ENCODE peak calls at places on chromosome 16, in four cellular contexts. P, Z, Y and W are unnamed samples.

GRCh38 chr16:67115649-67116048 is 5.9 kb downstream of the PHAF1 start:
- DNase-seq in P (no peak), Z (no peak), Y (peak), W (no peak)

GRCh38 chr16:1188781-1189189 is 35.9 kb downstream of the CACNA1H start:
- DNase-seq in P (peak), Z (peak), Y (peak), W (peak)

GRCh38 chr16:55703003-55704001 is 47.5 kb downstream of the SLC6A2 start:
- DNase-seq in P (peak), Z (peak), Y (peak), W (peak)

GRCh38 chr16:77470851-77471250 is 36.0 kb upstream of the ADAMTS18 start:
- DNase-seq in P (no peak), Z (no peak), Y (no peak), W (no peak)

GRCh38 chr16:25097304-25097988 is 14.1 kb upstream of the LCMT1 start:
- DNase-seq in P (no peak), Z (no peak), Y (peak), W (no peak)

GRCh38 chr16:66928702-66929388 is 3.5 kb upstream of the RRAD start:
- DNase-seq in P (no peak), Z (peak), Y (no peak), W (peak)

GRCh38 chr16:69181-69580 is 3.2 kb downstream of the RHBDF1 start:
- DNase-seq in P (no peak), Z (no peak), Y (no peak), W (no peak)

GRCh38 chr16:48076455-48077012 is 79.3 kb downstream of the ABCC12 start:
- DNase-seq in P (no peak), Z (no peak), Y (peak), W (peak)

GRCh38 chr16:31265329-31266245 is 5.8 kb downstream of the ITGAM start:
- DNase-seq in P (no peak), Z (no peak), Y (peak), W (peak)

GRCh38 chr16:87363771-87364476 is 19.7 kb downstream of the FBXO31 start:
- DNase-seq in P (no peak), Z (no peak), Y (no peak), W (no peak)

GRCh38 chr16:2511996-2512919 is 1.5 kb upstream of the ATP6V0C start:
- DNase-seq in P (no peak), Z (no peak), Y (no peak), W (no peak)

GRCh38 chr16:29765167-29766032 is 12.7 kb upstream of the ZG16 start:
- DNase-seq in P (no peak), Z (no peak), Y (no peak), W (peak)

GRCh38 chr16:8109510-8110369 is 480.6 kb downstream of the TMEM114 start:
- DNase-seq in P (no peak), Z (no peak), Y (no peak), W (no peak)

GRCh38 chr16:1887711-1888354 is 15.9 kb upstream of the MEIOB start:
- DNase-seq in P (no peak), Z (no peak), Y (no peak), W (no peak)

GRCh38 chr16:68065716-68066305 is 19.4 kb upstream of the NFATC3 start:
- DNase-seq in P (no peak), Z (no peak), Y (peak), W (peak)

GRCh38 chr16:84652565-84652964 is 4.3 kb downstream of the KLHL36 start:
- DNase-seq in P (no peak), Z (peak), Y (no peak), W (no peak)

GRCh38 chr16:49422896-49423295 is 49.3 kb downstream of the C16orf78 start:
- DNase-seq in P (no peak), Z (no peak), Y (no peak), W (no peak)

GRCh38 chr16:87728026-87728425 is 37.8 kb downstream of the KLHDC4 start:
- DNase-seq in P (no peak), Z (no peak), Y (peak), W (no peak)

GRCh38 chr16:87602821-87603683 is 744 bp downstream of the JPH3 start:
- DNase-seq in P (peak), Z (no peak), Y (no peak), W (no peak)

GRCh38 chr16:58578642-58579041 is 51.0 kb downstream of the CNOT1 start:
- DNase-seq in P (no peak), Z (no peak), Y (no peak), W (no peak)

GRCh38 chr16:64144612-64145011 is 977.3 kb downstream of the CDH11 start:
- DNase-seq in P (no peak), Z (no peak), Y (peak), W (peak)

GRCh38 chr16:82384897-82385296 is 214.9 kb upstream of the MPHOSPH6 start:
- DNase-seq in P (no peak), Z (no peak), Y (no peak), W (no peak)

GRCh38 chr16:50960517-50961202 is 190.4 kb downstream of the SALL1 start:
- DNase-seq in P (no peak), Z (no peak), Y (no peak), W (no peak)

GRCh38 chr16:89953671-89954406 is 5.3 kb downstream of the DEF8 start:
- DNase-seq in P (no peak), Z (no peak), Y (no peak), W (no peak)

GRCh38 chr16:15906439-15906838 is 18.0 kb upstream of the CEP20 start:
- DNase-seq in P (no peak), Z (no peak), Y (no peak), W (no peak)

GRCh38 chr16:73020409-73020884 is 27.5 kb downstream of the ZFHX3 start:
- DNase-seq in P (no peak), Z (no peak), Y (peak), W (peak)

GRCh38 chr16:12531937-12532336 is 271.8 kb downstream of the CPPED1 start:
- DNase-seq in P (no peak), Z (no peak), Y (no peak), W (no peak)

GRCh38 chr16:87255866-87256265 is 61.3 kb downstream of the C16orf95 start:
- DNase-seq in P (no peak), Z (no peak), Y (no peak), W (no peak)

GRCh38 chr16:29182501-29182900 is 197.6 kb downstream of the LAT start:
- DNase-seq in P (no peak), Z (no peak), Y (no peak), W (no peak)

GRCh38 chr16:72876981-72877373 is 171.0 kb downstream of the ZFHX3 start:
- DNase-seq in P (no peak), Z (no peak), Y (peak), W (no peak)

GRCh38 chr16:49469930-49470451 is 96.4 kb downstream of the C16orf78 start:
- DNase-seq in P (no peak), Z (peak), Y (no peak), W (no peak)

GRCh38 chr16:67151431-67152097 is 766 bp upstream of the B3GNT9 start:
- DNase-seq in P (no peak), Z (no peak), Y (no peak), W (no peak)

GRCh38 chr16:88977028-88977844 is at the start of gene CBFA2T3:
- DNase-seq in P (no peak), Z (no peak), Y (no peak), W (no peak)

GRCh38 chr16:674968-675883 is at the start of gene RHBDL1:
- DNase-seq in P (no peak), Z (no peak), Y (peak), W (peak)

GRCh38 chr16:88451586-88452484 is 1.2 kb upstream of the ZFPM1 start:
- DNase-seq in P (no peak), Z (peak), Y (no peak), W (no peak)

GRCh38 chr16:69106491-69107291 is 1.2 kb downstream of the HAS3 start:
- DNase-seq in P (peak), Z (no peak), Y (no peak), W (no peak)

GRCh38 chr16:1729026-1729425 is 23.0 kb downstream of the MAPK8IP3 start:
- DNase-seq in P (no peak), Z (no peak), Y (no peak), W (no peak)

GRCh38 chr16:68592466-68593337 is 52.4 kb upstream of the CDH3 start:
- DNase-seq in P (no peak), Z (no peak), Y (no peak), W (no peak)

GRCh38 chr16:528111-529011 is 849 bp downstream of the CAPN15 start:
- DNase-seq in P (no peak), Z (peak), Y (peak), W (peak)

DNA sequence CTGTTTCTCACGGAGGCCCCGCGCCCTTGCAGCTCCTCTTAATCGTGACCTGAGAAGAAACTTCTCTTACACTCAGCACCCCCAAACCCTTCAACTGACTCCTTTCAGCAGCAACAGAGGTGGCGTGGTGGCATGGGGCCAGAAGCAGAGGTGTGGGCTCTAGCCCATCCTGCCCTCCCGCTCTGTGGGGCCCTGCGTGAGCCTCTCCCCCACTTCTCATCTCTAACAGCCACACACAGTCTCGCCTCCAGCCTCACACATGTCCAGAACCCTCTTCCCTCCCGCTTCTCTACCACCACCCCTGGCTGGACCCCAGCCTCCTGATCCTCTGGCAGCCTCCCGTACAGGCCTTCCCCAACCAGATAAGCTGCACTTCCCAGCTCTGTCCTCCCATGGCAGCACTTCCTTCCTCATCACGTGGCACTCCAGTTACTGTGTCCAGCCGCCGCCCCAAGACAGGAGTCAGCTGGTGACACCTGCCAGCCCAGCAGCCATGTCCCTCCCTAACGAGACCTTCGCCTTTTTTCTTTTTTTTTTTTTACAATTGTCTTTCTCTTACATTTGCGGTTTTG is 30.5 kb downstream of the NSMCE1 start:
- DNase-seq in P (no peak), Z (no peak), Y (no peak), W (peak)
- H2AFZ ChIP-seq in P (no peak), Z (peak), Y (no peak), W (no peak)

GRCh38 chr16:53358884-53359283 is 75.4 kb upstream of the RBL2 start:
- DNase-seq in P (no peak), Z (no peak), Y (no peak), W (no peak)

GRCh38 chr16:53355064-53355463 is 79.2 kb upstream of the RBL2 start:
- DNase-seq in P (no peak), Z (no peak), Y (no peak), W (no peak)

GRCh38 chr16:53357955-53358354 is 76.3 kb upstream of the RBL2 start:
- DNase-seq in P (no peak), Z (no peak), Y (no peak), W (no peak)

GRCh38 chr16:53357208-53357586 is 77.1 kb upstream of the RBL2 start:
- DNase-seq in P (no peak), Z (no peak), Y (no peak), W (no peak)

DNA sequence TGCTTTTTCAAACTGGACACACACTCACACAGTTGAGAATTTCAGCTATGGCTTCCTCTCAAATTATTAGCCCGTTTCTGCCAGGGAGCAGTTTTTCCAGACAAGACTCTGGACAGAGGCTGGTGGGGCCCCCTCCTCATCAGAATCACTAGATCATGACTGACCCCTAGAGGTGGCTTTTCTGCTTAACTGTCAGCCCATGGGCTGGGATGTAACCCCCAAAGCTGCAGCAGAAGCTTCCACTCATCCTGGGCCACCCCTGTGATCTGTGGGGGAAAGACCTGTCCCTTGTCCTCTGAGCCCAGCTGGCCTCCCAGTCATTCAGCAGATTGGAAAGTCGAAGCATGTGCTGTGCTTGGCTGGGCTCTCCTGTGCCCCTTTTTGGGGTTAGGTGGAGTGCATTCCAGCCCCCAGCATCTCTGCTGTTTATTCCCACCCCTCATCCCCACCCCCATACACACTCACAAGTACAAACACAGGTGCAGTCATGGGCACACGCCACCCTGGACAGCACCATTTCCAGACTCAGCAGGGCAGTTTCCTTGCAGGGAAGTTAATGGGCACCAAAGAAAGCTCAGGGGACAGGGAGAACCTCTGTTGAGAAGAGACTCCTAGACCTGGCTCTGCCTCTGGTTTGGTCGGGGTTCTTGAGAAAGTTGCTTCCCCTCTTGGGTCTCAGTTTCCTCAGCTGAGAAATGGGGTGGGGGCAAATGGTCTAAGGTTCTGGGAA is 77.6 kb upstream of the RBL2 start:
- DNase-seq in P (no peak), Z (no peak), Y (no peak), W (no peak)
- H2AFZ ChIP-seq in P (no peak), Z (no peak), Y (no peak), W (no peak)

GRCh38 chr16:76197925-76198324 is 79.3 kb upstream of the CNTNAP4 start:
- DNase-seq in P (no peak), Z (no peak), Y (no peak), W (no peak)

GRCh38 chr16:76204249-76204648 is 73.0 kb upstream of the CNTNAP4 start:
- DNase-seq in P (no peak), Z (no peak), Y (no peak), W (no peak)

GRCh38 chr16:76195648-76196047 is 81.6 kb upstream of the CNTNAP4 start:
- DNase-seq in P (no peak), Z (no peak), Y (no peak), W (no peak)

GRCh38 chr16:76201385-76201784 is 75.8 kb upstream of the CNTNAP4 start:
- DNase-seq in P (no peak), Z (no peak), Y (no peak), W (no peak)

GRCh38 chr16:76199681-76200210 is 77.5 kb upstream of the CNTNAP4 start:
- DNase-seq in P (no peak), Z (no peak), Y (no peak), W (no peak)
- H2AFZ ChIP-seq in P (peak), Z (no peak), Y (no peak), W (no peak)

DNA sequence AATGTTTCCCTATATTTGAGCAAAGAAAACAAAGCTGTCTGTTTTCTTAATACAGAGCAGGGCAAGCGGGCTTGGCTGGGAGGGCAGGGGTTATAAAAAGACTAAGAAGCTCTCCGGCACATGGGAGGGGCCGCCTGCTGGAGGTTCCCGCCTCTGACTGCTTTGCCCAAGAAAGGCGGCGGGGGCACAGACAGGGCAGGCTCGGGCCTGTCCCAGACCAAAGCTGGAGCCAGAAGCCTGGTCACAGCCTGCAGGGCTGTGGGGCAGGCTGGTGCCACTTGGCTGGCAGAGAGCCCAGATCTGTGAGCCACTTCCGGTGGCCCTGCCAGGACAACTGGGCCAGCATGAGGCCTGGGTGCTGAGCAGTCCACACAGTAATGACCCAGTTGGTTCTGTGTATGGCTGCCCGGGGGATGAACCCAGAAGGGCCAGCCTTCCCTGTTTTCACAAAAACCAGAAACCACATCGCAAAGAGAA is 89.4 kb downstream of the LITAF start:
- DNase-seq in P (no peak), Z (peak), Y (peak), W (peak)
- H2AFZ ChIP-seq in P (peak), Z (no peak), Y (peak), W (peak)